ENCODE peak calls at places on chromosomes 13 and 19, in five cellular contexts. Q is activated T-helper 1 cell treated with Interleukin-2 at 50 U/mL for 16 hours; V is HTR-8/SVneo; B is activated naive CD4-positive, alpha-beta T cell; L is suprapubic skin. P is an unnamed sample.

GRCh38 chr13:98664924-98665637 is 87.4 kb downstream of the SLC15A1 start:
- DNase-seq in Q (no peak), V (no peak), B (no peak), L (no peak), P (no peak)

GRCh38 chr13:82827704-82828103 is 1054.6 kb downstream of the SLITRK1 start:
- DNase-seq in Q (no peak), V (no peak), B (no peak), L (no peak), P (no peak)

GRCh38 chr19:14476663-14477401 is 1.7 kb upstream of the PTGER1 start:
- DNase-seq in Q (no peak), V (no peak), B (no peak), L (no peak), P (peak)

GRCh38 chr19:1102407-1103106 is 1.2 kb upstream of the GPX4 start:
- DNase-seq in Q (no peak), V (peak), B (no peak), L (no peak), P (no peak)

GRCh38 chr13:20924758-20925394 is 22.3 kb upstream of the XPO4 start:
- DNase-seq in Q (peak), V (peak), B (peak), L (peak), P (peak)

GRCh38 chr13:20721454-20722357 is 18.2 kb downstream of the IL17D start:
- DNase-seq in Q (no peak), V (no peak), B (no peak), L (peak), P (peak)

GRCh38 chr19:1173160-1173844 is 766 bp downstream of the SBNO2 start:
- DNase-seq in Q (no peak), V (no peak), B (no peak), L (peak), P (peak)

GRCh38 chr13:91986771-91987515 is 588.5 kb downstream of the GPC5 start:
- DNase-seq in Q (no peak), V (no peak), B (no peak), L (no peak), P (no peak)

GRCh38 chr19:14516746-14517438 is 1.3 kb downstream of the DNAJB1 start:
- DNase-seq in Q (no peak), V (no peak), B (no peak), L (no peak), P (no peak)

GRCh38 chr13:100573121-100573520 is 15.5 kb downstream of the GGACT start:
- DNase-seq in Q (peak), V (peak), B (peak), L (no peak), P (peak)

GRCh38 chr19:39370735-39371134 is 20.2 kb downstream of the PAF1 start:
- DNase-seq in Q (no peak), V (no peak), B (no peak), L (no peak), P (no peak)

GRCh38 chr13:59346861-59347470 is 816.8 kb downstream of the DIAPH3 start:
- DNase-seq in Q (no peak), V (no peak), B (no peak), L (no peak), P (no peak)

GRCh38 chr19:50187937-50188336 is 15.5 kb upstream of the MYH14 start:
- DNase-seq in Q (no peak), V (no peak), B (no peak), L (no peak), P (no peak)

GRCh38 chr13:91785435-91786137 is 387.2 kb downstream of the GPC5 start:
- DNase-seq in Q (no peak), V (no peak), B (no peak), L (no peak), P (no peak)

GRCh38 chr19:45637890-45638667 is 1.1 kb downstream of the EML2 start:
- DNase-seq in Q (no peak), V (no peak), B (no peak), L (no peak), P (no peak)

GRCh38 chr19:40055049-40055448 is 982 bp downstream of the ZNF780B start:
- DNase-seq in Q (no peak), V (no peak), B (no peak), L (no peak), P (peak)

GRCh38 chr13:43360911-43361605 is 337.7 kb downstream of the DNAJC15 start:
- DNase-seq in Q (no peak), V (no peak), B (no peak), L (no peak), P (no peak)

GRCh38 chr13:42041684-42042035 is 6.8 kb upstream of the DGKH start:
- DNase-seq in Q (no peak), V (peak), B (no peak), L (no peak), P (peak)

GRCh38 chr13:47190696-47191095 is 293.8 kb upstream of the HTR2A start:
- DNase-seq in Q (no peak), V (no peak), B (no peak), L (no peak), P (no peak)